ENCODE peak calls at places on chromosomes 7 and 10, in five cellular contexts. H is activated T-helper 1 cell treated with Interleukin-2 at 50 U/mL for 16 hours; L is RPMI7951; T is stimulated activated CD4-positive, alpha-beta T cell treated with anti-CD3 and anti-CD28 coated beads, Interleukin-1b, Interleukin-23, amount 100 ng/mL, for 4 hours; I is AG04450. Z is an unnamed sample.

GRCh38 chr10:117539271-117539876 is 3.2 kb upstream of the EMX2 start:
- DNase-seq in H (no peak), L (no peak), T (no peak), I (no peak), Z (no peak)

GRCh38 chr7:4739528-4739992 is 35.9 kb upstream of the AP5Z1 start:
- DNase-seq in H (peak; percentile 14), L (no peak), T (peak; percentile 25), I (no peak), Z (peak; percentile 14)

GRCh38 chr10:101219137-101219945 is 9.9 kb downstream of the LBX1 start:
- DNase-seq in H (no peak), L (no peak), T (no peak), I (no peak), Z (no peak)

GRCh38 chr10:115129752-115130151 is 36.6 kb downstream of the ATRNL1 start:
- DNase-seq in H (no peak), L (peak; percentile 12), T (no peak), I (peak; percentile 0), Z (no peak)

GRCh38 chr7:143172354-143172753 is 10.9 kb upstream of the TAS2R39 start:
- DNase-seq in H (no peak), L (no peak), T (no peak), I (no peak), Z (no peak)

GRCh38 chr7:135846339-135846738 is 97.7 kb upstream of the FAM180A start:
- DNase-seq in H (no peak), L (no peak), T (no peak), I (no peak), Z (no peak)

GRCh38 chr7:770786-771185 is 43.7 kb upstream of the PRKAR1B start:
- DNase-seq in H (no peak), L (no peak), T (no peak), I (no peak), Z (no peak)

GRCh38 chr7:83429493-83429892 is 219.4 kb downstream of the SEMA3E start:
- DNase-seq in H (no peak), L (peak; percentile 4), T (no peak), I (no peak), Z (no peak)

GRCh38 chr10:45480294-45480693 is 106.3 kb downstream of the ALOX5 start:
- DNase-seq in H (no peak), L (no peak), T (no peak), I (no peak), Z (no peak)

GRCh38 chr7:1883031-1883761 is 213.1 kb downstream of the ELFN1 start:
- DNase-seq in H (no peak), L (peak; percentile 96), T (no peak), I (peak; percentile 16), Z (no peak)

GRCh38 chr10:102781089-102781920 is 37.6 kb downstream of the WBP1L start:
- DNase-seq in H (no peak), L (no peak), T (no peak), I (no peak), Z (no peak)

GRCh38 chr7:137682596-137682995 is 164.2 kb downstream of the DGKI start:
- DNase-seq in H (no peak), L (peak; percentile 57), T (no peak), I (peak; percentile 59), Z (no peak)

GRCh38 chr7:89623018-89623672 is 531.1 kb upstream of the STEAP1 start:
- DNase-seq in H (no peak), L (no peak), T (no peak), I (no peak), Z (no peak)

GRCh38 chr10:43218206-43218950 is 48.5 kb downstream of the RASGEF1A start:
- DNase-seq in H (no peak), L (peak; percentile 42), T (no peak), I (no peak), Z (no peak)

GRCh38 chr10:71187600-71187999 is 24.8 kb upstream of the UNC5B start:
- DNase-seq in H (no peak), L (peak; percentile 11), T (no peak), I (no peak), Z (no peak)

GRCh38 chr7:87231243-87231642 is 11.7 kb upstream of the TMEM243 start:
- DNase-seq in H (no peak), L (no peak), T (no peak), I (no peak), Z (no peak)

GRCh38 chr10:80612261-80612660 is 74.6 kb downstream of the SH2D4B start:
- DNase-seq in H (no peak), L (no peak), T (no peak), I (no peak), Z (no peak)

GRCh38 chr7:101094791-101095375 is 9.6 kb downstream of the TRIM56 start:
- DNase-seq in H (no peak), L (peak; percentile 67), T (peak; percentile 15), I (peak; percentile 29), Z (no peak)

GRCh38 chr7:130930260-130930659 is 196.3 kb upstream of the KLF14 start:
- DNase-seq in H (no peak), L (no peak), T (no peak), I (no peak), Z (no peak)